ENCODE peak calls at places on chromosome 20, in nine cellular contexts. N, O, J, C, S, A, F, V and D are unnamed samples.

GRCh38 chr20:24991897-24992419 is 593 bp downstream of the APMAP start:
- DNase-seq in A (peak; percentile 38), V (no peak), S (peak; percentile 41), C (no peak), N (peak; percentile 53), F (no peak), J (peak; percentile 92), O (peak; percentile 23), D (peak; percentile 56)

GRCh38 chr20:9323622-9324021 is 190.8 kb upstream of the LAMP5 start:
- DNase-seq in C (no peak), F (peak; percentile 7), V (no peak), O (peak; percentile 55), A (peak; percentile 30), N (peak; percentile 41), J (no peak), S (no peak), D (no peak)

GRCh38 chr20:59406446-59406845 is 106.0 kb downstream of the EDN3 start:
- DNase-seq in J (no peak), C (peak; percentile 35), N (no peak), O (no peak), F (no peak), A (no peak), S (no peak), V (no peak), D (no peak)

GRCh38 chr20:25991051-25991755 is 294.6 kb upstream of the ZNF337 start:
- DNase-seq in C (no peak), O (no peak), V (no peak), N (no peak), A (no peak), S (no peak), F (no peak), J (peak; percentile 47), D (no peak)

GRCh38 chr20:859661-860294 is 26.3 kb downstream of the FAM110A start:
- DNase-seq in V (no peak), N (no peak), J (no peak), F (no peak), C (no peak), A (no peak), S (no peak), O (no peak), D (no peak)

GRCh38 chr20:59583428-59584277 is 20.7 kb upstream of the PHACTR3 start:
- DNase-seq in F (no peak), C (peak; percentile 74), N (no peak), J (peak; percentile 75), V (no peak), S (no peak), A (no peak), O (no peak), D (no peak)

GRCh38 chr20:5827098-5827853 is 77.1 kb downstream of the SHLD1 start:
- DNase-seq in S (no peak), A (no peak), J (no peak), O (no peak), F (no peak), C (peak; percentile 50), N (no peak), V (no peak), D (no peak)

GRCh38 chr20:21562656-21563055 is 48.8 kb upstream of the NKX2-2 start:
- DNase-seq in O (no peak), A (no peak), J (no peak), F (no peak), N (no peak), C (no peak), S (no peak), V (no peak), D (no peak)

GRCh38 chr20:41136336-41136694 is 1.0 kb upstream of the PLCG1 start:
- DNase-seq in A (no peak), C (no peak), N (no peak), S (peak; percentile 35), V (no peak), O (no peak), J (no peak), F (no peak), D (peak; percentile 37)

GRCh38 chr20:57066126-57066900 is 200.1 kb downstream of the BMP7 start:
- DNase-seq in S (no peak), O (no peak), N (no peak), V (no peak), A (no peak), F (no peak), C (no peak), J (no peak), D (no peak)

GRCh38 chr20:56998438-56998837 is 268.0 kb downstream of the BMP7 start:
- DNase-seq in C (no peak), A (no peak), J (no peak), F (no peak), S (no peak), O (no peak), V (no peak), N (no peak), D (no peak)

GRCh38 chr20:32603046-32603726 is 18.1 kb upstream of the NOL4L start:
- DNase-seq in N (no peak), C (no peak), J (no peak), O (no peak), S (no peak), A (no peak), V (no peak), F (no peak), D (no peak)

GRCh38 chr20:57480444-57481152 is 44.3 kb downstream of the CTCFL start:
- DNase-seq in J (peak; percentile 86), O (no peak), V (peak; percentile 64), S (no peak), C (no peak), A (no peak), F (no peak), N (no peak), D (no peak)

GRCh38 chr20:63850689-63851547 is 10.4 kb upstream of the ABHD16B start:
- DNase-seq in O (no peak), N (no peak), F (no peak), J (no peak), A (no peak), C (no peak), S (no peak), V (no peak), D (no peak)

GRCh38 chr20:32439132-32439829 is 81.2 kb downstream of the ASXL1 start:
- DNase-seq in N (no peak), S (no peak), V (no peak), J (no peak), O (no peak), C (no peak), A (peak; percentile 32), F (no peak), D (no peak)

GRCh38 chr20:59253325-59253724 is 47.1 kb upstream of the EDN3 start:
- DNase-seq in N (no peak), F (no peak), C (no peak), A (no peak), S (no peak), O (no peak), J (no peak), V (no peak), D (no peak)

GRCh38 chr20:44247676-44248419 is 740 bp downstream of the GDAP1L1 start:
- DNase-seq in S (peak; percentile 74), C (peak; percentile 24), O (peak; percentile 91), F (no peak), A (peak; percentile 95), V (no peak), J (no peak), N (peak; percentile 94), D (peak; percentile 54)
- TF ChIP-seq CTCF in S (no peak), C (peak; percentile 54), O (peak; percentile 55), F (no peak), A (peak; percentile 98), V (no peak), J (no peak), N (peak; percentile 95), D (peak; percentile 41)

GRCh38 chr20:23189854-23190253 is 103.7 kb upstream of the CD93 start:
- DNase-seq in V (no peak), F (no peak), N (no peak), A (no peak), C (no peak), J (no peak), O (no peak), S (no peak), D (no peak)
- TF ChIP-seq CTCF in V (no peak), F (no peak), N (no peak), A (no peak), C (no peak), J (no peak), O (no peak), S (no peak), D (no peak)

DNA sequence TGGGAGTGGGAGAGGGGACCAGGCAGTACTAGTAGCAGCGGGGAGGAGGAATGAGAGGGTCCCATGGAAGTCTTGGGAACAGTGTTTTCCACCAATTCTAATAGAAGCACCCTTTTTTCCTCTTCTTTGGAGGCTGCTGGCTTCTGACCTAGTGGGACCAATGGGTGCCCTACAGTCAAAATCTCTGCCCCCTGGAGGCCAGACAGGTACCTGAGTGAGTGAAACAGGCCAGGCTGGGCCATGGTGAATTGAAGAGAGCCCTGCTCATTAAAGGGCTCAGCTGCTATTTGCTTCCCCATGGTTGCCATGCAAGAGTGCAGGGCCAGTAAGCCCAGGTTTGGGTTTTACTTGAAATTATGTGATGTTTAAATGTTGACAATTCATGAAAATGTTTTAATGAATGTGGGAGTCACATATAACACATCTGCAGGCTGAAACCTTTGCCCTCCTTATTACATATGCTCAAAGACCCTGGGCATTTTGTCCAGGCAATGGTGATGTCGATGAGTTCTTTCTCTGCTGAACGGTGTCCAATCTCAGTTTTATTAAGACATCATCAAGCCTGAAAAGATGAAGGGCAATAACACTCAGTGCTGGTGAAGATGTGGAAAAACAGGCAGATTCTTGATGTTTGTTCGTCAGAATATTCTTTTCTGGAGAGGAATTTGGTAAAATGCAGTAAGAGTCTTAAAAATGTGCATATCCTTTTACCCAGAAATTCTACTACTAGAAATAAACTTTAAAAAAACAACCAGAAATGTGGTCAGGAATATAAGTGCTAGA is 42.3 kb upstream of the OCSTAMP start:
- DNase-seq in F (peak; percentile 19), V (no peak), N (no peak), S (no peak), O (peak; percentile 32), A (peak; percentile 53), C (no peak), J (no peak), D (no peak)
- TF ChIP-seq CTCF in F (no peak), V (no peak), N (peak; percentile 28), S (no peak), O (no peak), A (peak; percentile 48), C (no peak), J (no peak), D (no peak)

GRCh38 chr20:38477747-38478146 is 5.1 kb downstream of the RALGAPB start:
- DNase-seq in O (no peak), C (no peak), J (no peak), F (no peak), N (no peak), S (no peak), V (no peak), A (no peak), D (no peak)

GRCh38 chr20:38471987-38472512 is 593 bp upstream of the RALGAPB start:
- DNase-seq in J (no peak), S (no peak), F (no peak), V (no peak), A (peak; percentile 27), O (no peak), C (no peak), N (no peak), D (no peak)

GRCh38 chr20:38471245-38471644 is 1.4 kb upstream of the RALGAPB start:
- DNase-seq in S (no peak), A (no peak), N (no peak), V (no peak), C (no peak), F (no peak), O (no peak), J (no peak), D (no peak)

GRCh38 chr20:38473353-38473795 is 731 bp downstream of the RALGAPB start:
- DNase-seq in F (no peak), C (no peak), N (peak; percentile 11), A (no peak), O (no peak), V (no peak), S (no peak), J (no peak), D (no peak)

GRCh38 chr20:38472513-38473352 is at the start of gene RALGAPB:
- DNase-seq in J (peak; percentile 99), A (peak; percentile 100), F (peak; percentile 98), S (peak; percentile 100), O (peak; percentile 99), V (peak; percentile 95), N (peak; percentile 100), C (peak; percentile 99), D (peak; percentile 97)
- TF ChIP-seq CTCF in J (peak; percentile 51), A (peak; percentile 86), F (no peak), S (peak; percentile 78), O (no peak), V (no peak), N (peak; percentile 52), C (peak; percentile 44), D (no peak)